ENCODE peak calls at places on chromosomes 4 and X, in nine cellular contexts. One of them, this sample, is unnamed.
A peak's percentile ranks its signal among the peaks of the same experiment; 100 is the strongest.

GRCh38 chrX:124211312-124211942 is 121.0 kb upstream of the TEX13D start:
- DNase-seq in left lung: no peak
- DNase-seq in AG04449: no peak
- DNase-seq in foreskin fibroblast: peak; percentile 7
- DNase-seq in fibroblast of the aortic adventitia: peak; percentile 8
- DNase-seq in epithelial cell of esophagus: peak; percentile 44
- DNase-seq in fibroblast of lung: peak; percentile 19
- DNase-seq in astrocyte of the spinal cord: no peak
- DNase-seq in AG10803: peak; percentile 23
- DNase-seq in this sample: no peak

GRCh38 chr4:53582194-53582593 is 9.1 kb downstream of the LNX1 start:
- DNase-seq in left lung: no peak
- DNase-seq in AG04449: no peak
- DNase-seq in foreskin fibroblast: no peak
- DNase-seq in fibroblast of the aortic adventitia: no peak
- DNase-seq in epithelial cell of esophagus: no peak
- DNase-seq in fibroblast of lung: no peak
- DNase-seq in astrocyte of the spinal cord: no peak
- DNase-seq in AG10803: no peak
- DNase-seq in this sample: no peak

GRCh38 chrX:41344053-41344452 is 10.1 kb downstream of the DDX3X start:
- DNase-seq in left lung: no peak
- DNase-seq in AG04449: no peak
- DNase-seq in foreskin fibroblast: no peak
- DNase-seq in fibroblast of the aortic adventitia: no peak
- DNase-seq in epithelial cell of esophagus: no peak
- DNase-seq in fibroblast of lung: no peak
- DNase-seq in astrocyte of the spinal cord: no peak
- DNase-seq in AG10803: no peak
- DNase-seq in this sample: no peak

GRCh38 chrX:132488092-132488749 is 617 bp downstream of the MBNL3 start:
- DNase-seq in left lung: no peak
- DNase-seq in AG04449: no peak
- DNase-seq in foreskin fibroblast: peak; percentile 63
- DNase-seq in fibroblast of the aortic adventitia: peak; percentile 36
- DNase-seq in epithelial cell of esophagus: peak; percentile 52
- DNase-seq in fibroblast of lung: peak; percentile 58
- DNase-seq in astrocyte of the spinal cord: peak; percentile 21
- DNase-seq in AG10803: peak; percentile 25
- DNase-seq in this sample: no peak

GRCh38 chr4:4984186-4984585 is 35.1 kb downstream of the CYTL1 start:
- DNase-seq in left lung: no peak
- DNase-seq in AG04449: no peak
- DNase-seq in foreskin fibroblast: no peak
- DNase-seq in fibroblast of the aortic adventitia: no peak
- DNase-seq in epithelial cell of esophagus: peak; percentile 17
- DNase-seq in fibroblast of lung: no peak
- DNase-seq in astrocyte of the spinal cord: no peak
- DNase-seq in AG10803: no peak
- DNase-seq in this sample: no peak

GRCh38 chrX:119236599-119237525 is 777 bp downstream of the PGRMC1 start:
- DNase-seq in left lung: no peak
- DNase-seq in AG04449: peak; percentile 12
- DNase-seq in foreskin fibroblast: peak; percentile 78
- DNase-seq in fibroblast of the aortic adventitia: peak; percentile 68
- DNase-seq in epithelial cell of esophagus: peak; percentile 74
- DNase-seq in fibroblast of lung: peak; percentile 66
- DNase-seq in astrocyte of the spinal cord: peak; percentile 43
- DNase-seq in AG10803: peak; percentile 79
- DNase-seq in this sample: peak; percentile 50

GRCh38 chr4:182967403-182967802 is 50.2 kb upstream of the DCTD start:
- DNase-seq in left lung: no peak
- DNase-seq in AG04449: no peak
- DNase-seq in foreskin fibroblast: no peak
- DNase-seq in fibroblast of the aortic adventitia: no peak
- DNase-seq in epithelial cell of esophagus: no peak
- DNase-seq in fibroblast of lung: no peak
- DNase-seq in astrocyte of the spinal cord: no peak
- DNase-seq in AG10803: no peak
- DNase-seq in this sample: no peak

GRCh38 chr4:140240237-140240636 is 86.3 kb upstream of the MAML3 start:
- DNase-seq in left lung: no peak
- DNase-seq in AG04449: no peak
- DNase-seq in foreskin fibroblast: no peak
- DNase-seq in fibroblast of the aortic adventitia: no peak
- DNase-seq in epithelial cell of esophagus: no peak
- DNase-seq in fibroblast of lung: no peak
- DNase-seq in astrocyte of the spinal cord: no peak
- DNase-seq in AG10803: no peak
- DNase-seq in this sample: no peak

GRCh38 chrX:83508006-83508405 is at the start of gene POU3F4:
- DNase-seq in left lung: no peak
- DNase-seq in AG04449: no peak
- DNase-seq in foreskin fibroblast: no peak
- DNase-seq in fibroblast of the aortic adventitia: no peak
- DNase-seq in epithelial cell of esophagus: peak; percentile 0
- DNase-seq in fibroblast of lung: no peak
- DNase-seq in astrocyte of the spinal cord: peak; percentile 86
- DNase-seq in AG10803: peak; percentile 0
- DNase-seq in this sample: peak; percentile 67

GRCh38 chr4:17817027-17817426 is 6.2 kb downstream of the NCAPG start:
- DNase-seq in left lung: no peak
- DNase-seq in AG04449: peak; percentile 47
- DNase-seq in foreskin fibroblast: peak; percentile 80
- DNase-seq in fibroblast of the aortic adventitia: peak; percentile 87
- DNase-seq in epithelial cell of esophagus: peak; percentile 70
- DNase-seq in fibroblast of lung: peak; percentile 87
- DNase-seq in astrocyte of the spinal cord: peak; percentile 81
- DNase-seq in AG10803: peak; percentile 87
- DNase-seq in this sample: no peak

GRCh38 chrX:133958997-133959688 is 26.3 kb downstream of the GPC3 start:
- DNase-seq in left lung: no peak
- DNase-seq in AG04449: no peak
- DNase-seq in foreskin fibroblast: no peak
- DNase-seq in fibroblast of the aortic adventitia: no peak
- DNase-seq in epithelial cell of esophagus: peak; percentile 7
- DNase-seq in fibroblast of lung: peak; percentile 15
- DNase-seq in astrocyte of the spinal cord: no peak
- DNase-seq in AG10803: no peak
- DNase-seq in this sample: no peak

GRCh38 chr4:183444953-183445543 is 612 bp downstream of the CDKN2AIP start:
- DNase-seq in left lung: peak; percentile 92
- DNase-seq in AG04449: no peak
- DNase-seq in foreskin fibroblast: peak; percentile 48
- DNase-seq in fibroblast of the aortic adventitia: no peak
- DNase-seq in epithelial cell of esophagus: peak; percentile 35
- DNase-seq in fibroblast of lung: peak; percentile 8
- DNase-seq in astrocyte of the spinal cord: no peak
- DNase-seq in AG10803: peak; percentile 13
- DNase-seq in this sample: no peak

GRCh38 chr4:136571315-136571714 is 961.0 kb downstream of the PCDH18 start:
- DNase-seq in left lung: no peak
- DNase-seq in AG04449: no peak
- DNase-seq in foreskin fibroblast: no peak
- DNase-seq in fibroblast of the aortic adventitia: no peak
- DNase-seq in epithelial cell of esophagus: no peak
- DNase-seq in fibroblast of lung: no peak
- DNase-seq in astrocyte of the spinal cord: no peak
- DNase-seq in AG10803: no peak
- DNase-seq in this sample: no peak

GRCh38 chrX:63283331-63283730 is 67.8 kb downstream of the SPIN4 start:
- DNase-seq in left lung: no peak
- DNase-seq in AG04449: no peak
- DNase-seq in foreskin fibroblast: no peak
- DNase-seq in fibroblast of the aortic adventitia: no peak
- DNase-seq in epithelial cell of esophagus: no peak
- DNase-seq in fibroblast of lung: no peak
- DNase-seq in astrocyte of the spinal cord: no peak
- DNase-seq in AG10803: no peak
- DNase-seq in this sample: no peak

DNA sequence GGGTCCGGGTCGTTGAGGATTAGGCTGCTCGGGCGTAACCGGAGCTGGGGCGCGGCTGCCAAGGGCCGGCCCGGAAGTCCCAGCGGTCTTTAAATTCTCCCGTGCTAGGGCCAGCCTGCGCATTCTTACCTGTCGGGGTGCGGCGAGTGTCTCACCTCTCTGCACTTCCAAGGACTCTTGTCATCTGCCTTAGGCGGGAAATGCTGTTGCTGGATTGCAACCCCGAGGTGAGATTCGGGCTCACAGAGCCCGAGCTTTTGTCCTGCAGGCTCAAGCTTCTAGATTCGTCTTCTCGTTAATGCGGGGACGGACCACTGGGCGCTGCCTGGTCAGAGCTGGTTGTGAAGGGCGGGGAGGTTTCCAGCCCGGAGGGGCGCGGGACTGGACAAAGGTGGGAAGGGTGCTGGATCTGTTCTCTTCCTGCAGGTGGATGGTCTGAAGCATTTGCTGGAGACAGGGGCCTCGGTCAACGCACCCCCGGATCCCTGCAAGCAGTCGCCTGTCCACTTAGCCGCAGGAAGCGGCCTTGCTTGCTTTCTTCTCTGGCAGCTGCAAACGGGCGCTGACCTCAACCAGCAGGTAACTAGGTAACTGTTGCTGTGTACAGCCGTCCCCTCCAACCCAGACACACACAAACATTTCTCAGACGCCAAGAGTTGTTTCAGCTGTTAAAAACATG is at the start of gene ANKRD37:
- DNase-seq in left lung: peak; percentile 80
- DNase-seq in AG04449: no peak
- DNase-seq in foreskin fibroblast: peak; percentile 53
- DNase-seq in fibroblast of the aortic adventitia: peak; percentile 28
- DNase-seq in epithelial cell of esophagus: peak; percentile 65
- DNase-seq in fibroblast of lung: peak; percentile 24
- DNase-seq in astrocyte of the spinal cord: peak; percentile 69
- DNase-seq in AG10803: peak; percentile 38
- DNase-seq in this sample: peak; percentile 49
- TF ChIP-seq CTCF in left lung: no peak
- TF ChIP-seq CTCF in AG04449: no peak
- TF ChIP-seq CTCF in foreskin fibroblast: no peak
- TF ChIP-seq CTCF in fibroblast of the aortic adventitia: no peak
- TF ChIP-seq CTCF in epithelial cell of esophagus: no peak
- TF ChIP-seq CTCF in fibroblast of lung: no peak
- TF ChIP-seq CTCF in astrocyte of the spinal cord: no peak
- TF ChIP-seq CTCF in AG10803: peak; percentile 15
- TF ChIP-seq CTCF in this sample: no peak

DNA sequence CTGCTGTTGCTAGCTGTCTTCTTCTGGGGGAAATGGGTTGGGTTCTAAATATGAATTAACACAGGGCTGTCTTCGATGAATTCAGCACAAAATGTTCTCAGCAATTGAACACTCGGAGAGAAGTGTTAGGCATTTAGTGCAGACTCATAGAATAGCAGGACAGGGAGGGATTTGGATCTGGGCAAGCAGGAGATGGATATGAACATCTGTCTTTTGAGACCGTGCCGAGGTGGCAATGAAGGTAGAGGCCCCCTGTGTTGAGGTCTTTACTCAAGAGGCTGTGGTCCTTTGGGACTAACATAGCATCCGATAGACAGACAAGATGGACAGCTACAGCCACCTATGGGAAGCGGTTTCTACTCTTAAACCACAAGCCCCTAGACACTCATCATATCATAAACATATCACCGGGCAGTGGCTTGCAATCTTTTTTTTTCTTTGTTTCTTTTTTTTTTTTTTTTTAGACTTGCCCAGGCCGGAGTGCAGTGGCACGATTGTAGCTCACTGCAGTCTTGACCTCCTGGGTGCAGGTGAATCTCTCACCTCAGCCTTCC is 6.7 kb downstream of the CD99 start:
- DNase-seq in left lung: no peak
- DNase-seq in AG04449: no peak
- DNase-seq in foreskin fibroblast: peak; percentile 45
- DNase-seq in fibroblast of the aortic adventitia: peak; percentile 51
- DNase-seq in epithelial cell of esophagus: no peak
- DNase-seq in fibroblast of lung: peak; percentile 47
- DNase-seq in astrocyte of the spinal cord: no peak
- DNase-seq in AG10803: no peak
- DNase-seq in this sample: no peak
- H3K4me3 ChIP-seq in left lung: no peak overlapping the region
- H3K4me3 ChIP-seq in AG04449: no peak overlapping the region
- H3K4me3 ChIP-seq in foreskin fibroblast: no peak overlapping the region
- H3K4me3 ChIP-seq in fibroblast of the aortic adventitia: peak overlapping the region; percentile 31
- H3K4me3 ChIP-seq in epithelial cell of esophagus: no peak overlapping the region
- H3K4me3 ChIP-seq in fibroblast of lung: no peak overlapping the region
- H3K4me3 ChIP-seq in astrocyte of the spinal cord: no peak overlapping the region
- H3K4me3 ChIP-seq in AG10803: no peak overlapping the region
- H3K4me3 ChIP-seq in this sample: no peak overlapping the region

GRCh38 chr4:6716018-6716911 is at the start of gene BLOC1S4:
- DNase-seq in left lung: peak; percentile 95
- DNase-seq in AG04449: no peak
- DNase-seq in foreskin fibroblast: peak; percentile 97
- DNase-seq in fibroblast of the aortic adventitia: peak; percentile 92
- DNase-seq in epithelial cell of esophagus: peak; percentile 94
- DNase-seq in fibroblast of lung: peak; percentile 91
- DNase-seq in astrocyte of the spinal cord: peak; percentile 91
- DNase-seq in AG10803: peak; percentile 92
- DNase-seq in this sample: peak; percentile 75
- TF ChIP-seq CTCF in left lung: peak; percentile 15
- TF ChIP-seq CTCF in AG04449: peak; percentile 24
- TF ChIP-seq CTCF in foreskin fibroblast: no peak
- TF ChIP-seq CTCF in fibroblast of the aortic adventitia: no peak
- TF ChIP-seq CTCF in epithelial cell of esophagus: no peak
- TF ChIP-seq CTCF in fibroblast of lung: no peak
- TF ChIP-seq CTCF in astrocyte of the spinal cord: no peak
- TF ChIP-seq CTCF in AG10803: peak; percentile 3
- TF ChIP-seq CTCF in this sample: peak; percentile 48

GRCh38 chrX:276588-277171 is 4.5 kb upstream of the PLCXD1 start:
- DNase-seq in left lung: peak; percentile 88
- DNase-seq in AG04449: no peak
- DNase-seq in foreskin fibroblast: peak; percentile 91
- DNase-seq in fibroblast of the aortic adventitia: peak; percentile 43
- DNase-seq in epithelial cell of esophagus: peak; percentile 91
- DNase-seq in fibroblast of lung: peak; percentile 42
- DNase-seq in astrocyte of the spinal cord: no peak
- DNase-seq in AG10803: peak; percentile 58
- DNase-seq in this sample: no peak

GRCh38 chrX:270848-271367 is 10.3 kb upstream of the PLCXD1 start:
- DNase-seq in left lung: peak; percentile 76
- DNase-seq in AG04449: no peak
- DNase-seq in foreskin fibroblast: no peak
- DNase-seq in fibroblast of the aortic adventitia: no peak
- DNase-seq in epithelial cell of esophagus: no peak
- DNase-seq in fibroblast of lung: no peak
- DNase-seq in astrocyte of the spinal cord: no peak
- DNase-seq in AG10803: no peak
- DNase-seq in this sample: no peak

GRCh38 chrX:275476-275966 is 5.7 kb upstream of the PLCXD1 start:
- DNase-seq in left lung: peak; percentile 78
- DNase-seq in AG04449: no peak
- DNase-seq in foreskin fibroblast: no peak
- DNase-seq in fibroblast of the aortic adventitia: no peak
- DNase-seq in epithelial cell of esophagus: no peak
- DNase-seq in fibroblast of lung: no peak
- DNase-seq in astrocyte of the spinal cord: no peak
- DNase-seq in AG10803: no peak
- DNase-seq in this sample: no peak

GRCh38 chrX:275967-276587 is 5.1 kb upstream of the PLCXD1 start:
- DNase-seq in left lung: peak; percentile 95
- DNase-seq in AG04449: no peak
- DNase-seq in foreskin fibroblast: peak; percentile 76
- DNase-seq in fibroblast of the aortic adventitia: peak; percentile 34
- DNase-seq in epithelial cell of esophagus: peak; percentile 64
- DNase-seq in fibroblast of lung: peak; percentile 21
- DNase-seq in astrocyte of the spinal cord: peak; percentile 29
- DNase-seq in AG10803: peak; percentile 53
- DNase-seq in this sample: peak; percentile 52

GRCh38 chrX:274904-275475 is 6.2 kb upstream of the PLCXD1 start:
- DNase-seq in left lung: peak; percentile 76
- DNase-seq in AG04449: no peak
- DNase-seq in foreskin fibroblast: peak; percentile 55
- DNase-seq in fibroblast of the aortic adventitia: no peak
- DNase-seq in epithelial cell of esophagus: no peak
- DNase-seq in fibroblast of lung: no peak
- DNase-seq in astrocyte of the spinal cord: no peak
- DNase-seq in AG10803: no peak
- DNase-seq in this sample: no peak
- H3K4me3 ChIP-seq in left lung: peak overlapping the region; percentile 66
- H3K4me3 ChIP-seq in AG04449: no peak overlapping the region
- H3K4me3 ChIP-seq in foreskin fibroblast: no peak overlapping the region
- H3K4me3 ChIP-seq in fibroblast of the aortic adventitia: no peak overlapping the region
- H3K4me3 ChIP-seq in epithelial cell of esophagus: no peak overlapping the region
- H3K4me3 ChIP-seq in fibroblast of lung: no peak overlapping the region
- H3K4me3 ChIP-seq in astrocyte of the spinal cord: no peak overlapping the region
- H3K4me3 ChIP-seq in AG10803: no peak overlapping the region
- H3K4me3 ChIP-seq in this sample: no peak overlapping the region